ENCODE peak calls at places on chromosomes 5 and 9, in five cellular contexts. Q, V, N, E and I are unnamed samples.
A peak's percentile ranks its signal among the peaks of the same experiment; 100 is the strongest.

GRCh38 chr5:123805300-123805699 is 293.3 kb downstream of the CSNK1G3 start:
- DNase-seq in Q (no peak), V (no peak), N (no peak), E (no peak), I (no peak)

GRCh38 chr5:170113517-170113891 is 7.8 kb downstream of the FOXI1 start:
- DNase-seq in Q (no peak), V (no peak), N (no peak), E (no peak), I (no peak)

GRCh38 chr5:139905401-139905800 is 109.8 kb downstream of the PSD2 start:
- DNase-seq in Q (no peak), V (no peak), N (no peak), E (no peak), I (no peak)

GRCh38 chr9:77793909-77794308 is 145.8 kb upstream of the GNA14 start:
- DNase-seq in Q (no peak), V (peak; percentile 61), N (peak; percentile 62), E (no peak), I (no peak)

GRCh38 chr9:20538956-20539355 is 83.3 kb downstream of the MLLT3 start:
- DNase-seq in Q (peak; percentile 16), V (peak; percentile 25), N (no peak), E (no peak), I (no peak)

GRCh38 chr9:126117631-126118030 is 209.0 kb upstream of the MVB12B start:
- DNase-seq in Q (no peak), V (no peak), N (no peak), E (no peak), I (peak; percentile 3)

GRCh38 chr5:104385901-104386300 is 823.3 kb upstream of the NUDT12 start:
- DNase-seq in Q (peak; percentile 74), V (no peak), N (no peak), E (no peak), I (no peak)

GRCh38 chr5:6962256-6962655 is 249.0 kb downstream of the TENT4A start:
- DNase-seq in Q (no peak), V (no peak), N (peak; percentile 15), E (no peak), I (peak; percentile 91)